ENCODE peak calls at places on chromosomes 16 and 17, in eight cellular contexts. F, K, O, H, R, U, M and I are unnamed samples.

GRCh38 chr17:74190154-74190553 is 13.3 kb upstream of the RPL38 start:
- DNase-seq in F (no peak), K (no peak), O (no peak), H (no peak), R (peak; percentile 72), U (no peak), M (peak; percentile 64), I (peak; percentile 70)

GRCh38 chr16:57826706-57827625 is 24.7 kb upstream of the KIFC3 start:
- DNase-seq in F (no peak), K (no peak), O (no peak), H (no peak), R (peak; percentile 34), U (no peak), M (no peak), I (no peak)

GRCh38 chr17:62051053-62051452 is 14.0 kb downstream of the MED13 start:
- DNase-seq in F (no peak), K (no peak), O (no peak), H (no peak), R (no peak), U (no peak), M (no peak), I (no peak)

GRCh38 chr16:89761304-89761922 is 40.1 kb downstream of the ZNF276 start:
- DNase-seq in F (no peak), K (no peak), O (no peak), H (no peak), R (no peak), U (no peak), M (no peak), I (no peak)

GRCh38 chr16:17563340-17563739 is 92.6 kb upstream of the XYLT1 start:
- DNase-seq in F (no peak), K (no peak), O (no peak), H (no peak), R (no peak), U (no peak), M (no peak), I (no peak)

GRCh38 chr17:56978441-56979090 is 635 bp downstream of the SCPEP1 start:
- DNase-seq in F (no peak), K (no peak), O (no peak), H (peak; percentile 47), R (no peak), U (no peak), M (no peak), I (peak; percentile 22)

GRCh38 chr16:10817963-10818941 is at the start of gene TVP23A:
- DNase-seq in F (no peak), K (no peak), O (no peak), H (no peak), R (no peak), U (no peak), M (peak; percentile 48), I (no peak)

GRCh38 chr17:333626-334396 is 18.8 kb downstream of the RPH3AL start:
- DNase-seq in F (no peak), K (no peak), O (no peak), H (no peak), R (peak; percentile 63), U (no peak), M (peak; percentile 85), I (peak; percentile 86)

GRCh38 chr17:45852535-45853297 is 8.0 kb downstream of the SPPL2C start:
- DNase-seq in F (peak; percentile 57), K (peak; percentile 43), O (no peak), H (peak; percentile 68), R (peak; percentile 47), U (peak; percentile 52), M (peak; percentile 58), I (peak; percentile 47)